ENCODE peak calls at places on chromosomes 12 and 14, in four cellular contexts. A is SHP77 treated with DMSO at 0.1 percent for 48 hours, B is GM03348, C is NCI-H2029. D is an unnamed sample.

GRCh38 chr12:107906719-107907118 is 132.2 kb downstream of the ASCL4 start:
- DNase-seq in C (no peak), B (no peak), A (no peak), D (no peak)

GRCh38 chr12:15966426-15966825 is 55.3 kb downstream of the DERA start:
- DNase-seq in B (peak; percentile 70), C (no peak), A (no peak), D (no peak)

GRCh38 chr14:94752575-94752974 is 17.3 kb downstream of the GSC start:
- DNase-seq in B (no peak), A (no peak), C (no peak), D (no peak)

GRCh38 chr14:101734241-101734847 is 27.2 kb upstream of the PPP2R5C start:
- DNase-seq in B (no peak), A (no peak), C (no peak), D (no peak)

GRCh38 chr12:20057398-20057797 is 310.9 kb upstream of the PDE3A start:
- DNase-seq in C (no peak), B (no peak), A (no peak), D (no peak)

GRCh38 chr12:24562761-24563392 is 386.0 kb downstream of the BCAT1 start:
- DNase-seq in C (peak; percentile 25), B (peak; percentile 51), A (no peak), D (peak; percentile 91)

GRCh38 chr12:103956515-103957027 is 9.1 kb upstream of the TDG start:
- DNase-seq in A (no peak), C (no peak), B (peak; percentile 39), D (no peak)

GRCh38 chr14:73462078-73462715 is 3.9 kb upstream of the NUMB start:
- DNase-seq in A (peak; percentile 82), C (peak; percentile 70), B (peak; percentile 28), D (no peak)

GRCh38 chr14:105537580-105538474 is 11.4 kb downstream of the TMEM121 start:
- DNase-seq in A (no peak), C (no peak), B (peak; percentile 89), D (peak; percentile 84)

GRCh38 chr12:53036802-53037201 is 13.1 kb upstream of the TNS2 start:
- DNase-seq in C (no peak), B (no peak), A (no peak), D (no peak)

GRCh38 chr14:73223049-73223448 is 14.3 kb upstream of the PAPLN start:
- DNase-seq in A (no peak), B (peak; percentile 51), C (no peak), D (no peak)

GRCh38 chr14:50055461-50056228 is 60.7 kb downstream of the VCPKMT start:
- DNase-seq in B (no peak), C (no peak), A (no peak), D (no peak)

GRCh38 chr14:93976477-93977057 is at the start of gene ASB2:
- DNase-seq in A (no peak), B (peak; percentile 41), C (no peak), D (no peak)

GRCh38 chr14:65860956-65861631 is 448.6 kb downstream of the FUT8 start:
- DNase-seq in C (no peak), A (no peak), B (no peak), D (no peak)

GRCh38 chr14:54348923-54349615 is 47.7 kb upstream of the CDKN3 start:
- DNase-seq in C (no peak), A (no peak), B (peak; percentile 74), D (no peak)

GRCh38 chr14:29892327-29892726 is 35.3 kb downstream of the PRKD1 start:
- DNase-seq in B (no peak), C (peak; percentile 8), A (no peak), D (no peak)

GRCh38 chr12:101710289-101710688 is 12.8 kb downstream of the CHPT1 start:
- DNase-seq in A (no peak), C (no peak), B (no peak), D (no peak)

GRCh38 chr12:3520711-3521110 is 29.7 kb downstream of the PRMT8 start:
- DNase-seq in A (no peak), B (no peak), C (peak; percentile 38), D (no peak)

D was measured in retina.